ENCODE peak calls at places on chromosomes 1 and 21, in four cellular contexts. One of them, this sample, is unnamed.

GRCh38 chr1:22179197-22179803 is 36.4 kb upstream of the WNT4 start:
- DNase-seq in upper lobe of right lung: no peak
- DNase-seq in cardiac muscle cell: no peak
- DNase-seq in left ventricle myocardium inferior: no peak
- DNase-seq in this sample: no peak

GRCh38 chr21:44991538-44992483 is 52.0 kb downstream of the SLX9 start:
- DNase-seq in upper lobe of right lung: no peak
- DNase-seq in cardiac muscle cell: no peak
- DNase-seq in left ventricle myocardium inferior: no peak
- DNase-seq in this sample: no peak

GRCh38 chr1:3032970-3033794 is 11.9 kb downstream of the ACTRT2 start:
- DNase-seq in upper lobe of right lung: peak; percentile 21
- DNase-seq in cardiac muscle cell: no peak
- DNase-seq in left ventricle myocardium inferior: no peak
- DNase-seq in this sample: no peak

GRCh38 chr1:8880068-8880676 is 1.7 kb upstream of the ENO1 start:
- DNase-seq in upper lobe of right lung: peak; percentile 70
- DNase-seq in cardiac muscle cell: peak; percentile 97
- DNase-seq in left ventricle myocardium inferior: no peak
- DNase-seq in this sample: peak; percentile 95

GRCh38 chr1:164510435-164510834 is 48.5 kb upstream of the PBX1 start:
- DNase-seq in upper lobe of right lung: no peak
- DNase-seq in cardiac muscle cell: peak; percentile 63
- DNase-seq in left ventricle myocardium inferior: no peak
- DNase-seq in this sample: no peak

GRCh38 chr1:178241057-178241456 is 147.2 kb downstream of the RASAL2 start:
- DNase-seq in upper lobe of right lung: no peak
- DNase-seq in cardiac muscle cell: peak; percentile 53
- DNase-seq in left ventricle myocardium inferior: no peak
- DNase-seq in this sample: no peak

GRCh38 chr1:203593723-203594122 is 32.9 kb upstream of the ATP2B4 start:
- DNase-seq in upper lobe of right lung: no peak
- DNase-seq in cardiac muscle cell: no peak
- DNase-seq in left ventricle myocardium inferior: no peak
- DNase-seq in this sample: peak; percentile 33

GRCh38 chr1:60367522-60367921 is 294.0 kb upstream of the C1orf87 start:
- DNase-seq in upper lobe of right lung: no peak
- DNase-seq in cardiac muscle cell: no peak
- DNase-seq in left ventricle myocardium inferior: no peak
- DNase-seq in this sample: no peak

GRCh38 chr1:234111458-234112142 is 207.1 kb downstream of the SLC35F3 start:
- DNase-seq in upper lobe of right lung: peak; percentile 68
- DNase-seq in cardiac muscle cell: peak; percentile 17
- DNase-seq in left ventricle myocardium inferior: peak; percentile 33
- DNase-seq in this sample: peak; percentile 26

GRCh38 chr1:10146391-10146790 is 64.0 kb upstream of the KIF1B start:
- DNase-seq in upper lobe of right lung: no peak
- DNase-seq in cardiac muscle cell: no peak
- DNase-seq in left ventricle myocardium inferior: no peak
- DNase-seq in this sample: no peak

GRCh38 chr1:9452516-9453158 is 86.6 kb upstream of the SLC25A33 start:
- DNase-seq in upper lobe of right lung: no peak
- DNase-seq in cardiac muscle cell: no peak
- DNase-seq in left ventricle myocardium inferior: no peak
- DNase-seq in this sample: no peak

GRCh38 chr1:89723863-89724262 is 90.9 kb downstream of the LRRC8C start:
- DNase-seq in upper lobe of right lung: no peak
- DNase-seq in cardiac muscle cell: peak; percentile 81
- DNase-seq in left ventricle myocardium inferior: peak; percentile 59
- DNase-seq in this sample: no peak

GRCh38 chr1:107220036-107220435 is 79.2 kb downstream of the NTNG1 start:
- DNase-seq in upper lobe of right lung: no peak
- DNase-seq in cardiac muscle cell: no peak
- DNase-seq in left ventricle myocardium inferior: no peak
- DNase-seq in this sample: no peak

GRCh38 chr1:183033205-183033604 is 10.0 kb downstream of the LAMC1 start:
- DNase-seq in upper lobe of right lung: no peak
- DNase-seq in cardiac muscle cell: no peak
- DNase-seq in left ventricle myocardium inferior: no peak
- DNase-seq in this sample: no peak

GRCh38 chr1:10941891-10942541 is 70.4 kb upstream of the TARDBP start:
- DNase-seq in upper lobe of right lung: peak; percentile 80
- DNase-seq in cardiac muscle cell: peak; percentile 43
- DNase-seq in left ventricle myocardium inferior: peak; percentile 35
- DNase-seq in this sample: peak; percentile 87

GRCh38 chr1:61851849-61852692 is 109.8 kb downstream of the PATJ start:
- DNase-seq in upper lobe of right lung: no peak
- DNase-seq in cardiac muscle cell: peak; percentile 89
- DNase-seq in left ventricle myocardium inferior: no peak
- DNase-seq in this sample: peak; percentile 71

GRCh38 chr1:225769687-225770086 is 7.9 kb upstream of the SRP9 start:
- DNase-seq in upper lobe of right lung: no peak
- DNase-seq in cardiac muscle cell: no peak
- DNase-seq in left ventricle myocardium inferior: no peak
- DNase-seq in this sample: peak; percentile 4

GRCh38 chr1:101745549-101745948 is 251.2 kb downstream of the OLFM3 start:
- DNase-seq in upper lobe of right lung: no peak
- DNase-seq in cardiac muscle cell: no peak
- DNase-seq in left ventricle myocardium inferior: no peak
- DNase-seq in this sample: no peak

GRCh38 chr21:45415188-45415942 is 10.4 kb downstream of the COL18A1 start:
- DNase-seq in upper lobe of right lung: no peak
- DNase-seq in cardiac muscle cell: no peak
- DNase-seq in left ventricle myocardium inferior: peak; percentile 13
- DNase-seq in this sample: no peak

GRCh38 chr1:235920596-235921375 is 54.1 kb upstream of the LYST start:
- DNase-seq in upper lobe of right lung: no peak
- DNase-seq in cardiac muscle cell: peak; percentile 39
- DNase-seq in left ventricle myocardium inferior: no peak
- DNase-seq in this sample: no peak

DNA sequence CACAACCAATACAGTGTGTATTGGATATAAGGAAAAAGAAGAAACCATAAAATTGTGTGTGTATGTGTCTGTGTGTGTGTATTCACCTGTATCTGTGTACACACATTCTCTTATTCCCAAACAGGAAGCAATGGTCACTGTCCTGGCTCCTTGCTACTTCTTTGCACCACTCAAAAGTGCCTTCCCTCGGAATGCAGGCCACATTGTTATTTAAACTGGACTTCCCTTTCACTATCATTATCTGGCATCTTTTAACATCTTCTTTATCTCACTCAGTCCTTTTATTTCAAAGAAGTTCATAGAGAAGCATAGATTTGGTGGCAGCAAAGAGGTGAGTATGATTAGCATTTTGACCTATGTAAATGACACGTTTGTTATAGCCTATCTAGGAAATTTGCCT is 803.7 kb downstream of the NCAM2 start:
- DNase-seq in upper lobe of right lung: no peak
- DNase-seq in cardiac muscle cell: no peak
- DNase-seq in left ventricle myocardium inferior: no peak
- DNase-seq in this sample: no peak
- H3K9me3 ChIP-seq in upper lobe of right lung: no peaks in the 10 kb centered on the region
- H3K9me3 ChIP-seq in cardiac muscle cell: no peaks in the 10 kb centered on the region
- H3K9me3 ChIP-seq in left ventricle myocardium inferior: peaks cover 11% of the 10 kb centered on the region
- H3K9me3 ChIP-seq in this sample: no peaks in the 10 kb centered on the region

GRCh38 chr1:212791676-212792395 is at the start of the genes NSL1 and TATDN3:
- DNase-seq in upper lobe of right lung: peak; percentile 94
- DNase-seq in cardiac muscle cell: peak; percentile 95
- DNase-seq in left ventricle myocardium inferior: peak; percentile 88
- DNase-seq in this sample: peak; percentile 70
- H3K4me3 ChIP-seq in upper lobe of right lung: peak within 1 kb of the TSS; percentile 99
- H3K4me3 ChIP-seq in cardiac muscle cell: peak within 1 kb of the TSS; percentile 79
- H3K4me3 ChIP-seq in left ventricle myocardium inferior: peak within 1 kb of the TSS; percentile 86
- H3K4me3 ChIP-seq in this sample: peak within 1 kb of the TSS; percentile 94

DNA sequence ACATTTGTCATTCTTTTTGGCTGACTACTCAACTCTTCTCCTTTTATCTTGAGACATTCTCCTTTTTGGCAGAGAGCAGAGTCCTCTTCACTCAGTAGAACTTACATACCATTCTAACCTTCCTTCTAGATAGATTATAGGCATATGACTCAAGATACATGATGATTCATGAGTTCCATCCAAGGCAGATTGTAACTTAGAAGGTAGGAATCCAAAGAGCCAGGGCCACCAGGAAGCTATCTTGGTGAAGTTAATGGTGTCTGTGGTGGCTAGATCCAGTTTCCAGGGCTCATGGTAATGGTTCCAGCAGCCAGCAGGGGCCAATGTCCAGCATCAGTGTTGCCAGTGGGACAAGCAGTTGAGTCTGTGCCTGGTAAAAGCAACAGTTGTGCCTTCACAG is 76.1 kb upstream of the KIAA0040 start:
- DNase-seq in upper lobe of right lung: no peak
- DNase-seq in cardiac muscle cell: peak; percentile 27
- DNase-seq in left ventricle myocardium inferior: no peak
- DNase-seq in this sample: no peak
- H3K9me3 ChIP-seq in upper lobe of right lung: no peaks in the 10 kb centered on the region
- H3K9me3 ChIP-seq in cardiac muscle cell: no peaks in the 10 kb centered on the region
- H3K9me3 ChIP-seq in left ventricle myocardium inferior: peaks cover 10% of the 10 kb centered on the region
- H3K9me3 ChIP-seq in this sample: no peaks in the 10 kb centered on the region

GRCh38 chr1:115840615-115841460 is at the start of gene NHLH2:
- DNase-seq in upper lobe of right lung: no peak
- DNase-seq in cardiac muscle cell: no peak
- DNase-seq in left ventricle myocardium inferior: no peak
- DNase-seq in this sample: no peak

GRCh38 chr1:115838426-115838804 is 2.5 kb downstream of the NHLH2 start:
- DNase-seq in upper lobe of right lung: no peak
- DNase-seq in cardiac muscle cell: no peak
- DNase-seq in left ventricle myocardium inferior: no peak
- DNase-seq in this sample: no peak

GRCh38 chr1:115838805-115839705 is 1.9 kb downstream of the NHLH2 start:
- DNase-seq in upper lobe of right lung: peak; percentile 75
- DNase-seq in cardiac muscle cell: no peak
- DNase-seq in left ventricle myocardium inferior: no peak
- DNase-seq in this sample: peak; percentile 74

GRCh38 chr1:115837762-115838421 is 3.0 kb downstream of the NHLH2 start:
- DNase-seq in upper lobe of right lung: peak; percentile 66
- DNase-seq in cardiac muscle cell: no peak
- DNase-seq in left ventricle myocardium inferior: no peak
- DNase-seq in this sample: no peak

DNA sequence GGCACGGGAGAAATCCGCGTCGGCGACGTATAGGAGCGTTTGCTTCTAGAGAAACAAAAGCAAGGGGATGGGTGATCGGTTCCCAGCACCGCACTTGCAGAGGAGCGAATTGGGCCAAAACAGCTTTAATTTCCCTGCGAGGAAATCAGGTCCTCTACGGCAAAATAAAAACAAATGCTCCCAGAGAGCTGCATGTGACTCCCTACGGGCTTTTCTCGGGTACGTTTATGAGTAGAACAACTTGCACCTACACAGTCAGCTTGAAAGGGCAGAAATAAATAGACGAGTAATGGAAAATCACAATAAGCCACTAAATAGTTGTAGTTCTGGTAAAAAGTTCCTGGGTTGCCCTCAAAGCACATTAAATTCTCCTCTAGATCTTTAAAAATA is 1.2 kb downstream of the NHLH2 start:
- DNase-seq in upper lobe of right lung: no peak
- DNase-seq in cardiac muscle cell: no peak
- DNase-seq in left ventricle myocardium inferior: no peak
- DNase-seq in this sample: no peak
- H3K4me3 ChIP-seq in upper lobe of right lung: peak overlapping the region; percentile 36
- H3K4me3 ChIP-seq in cardiac muscle cell: peak overlapping the region; percentile 15
- H3K4me3 ChIP-seq in left ventricle myocardium inferior: peak overlapping the region; percentile 59
- H3K4me3 ChIP-seq in this sample: peak overlapping the region; percentile 26

GRCh38 chr21:8994640-8995511 is 1526.5 kb upstream of the TPTE start:
- DNase-seq in upper lobe of right lung: no peak
- DNase-seq in cardiac muscle cell: no peak
- DNase-seq in left ventricle myocardium inferior: no peak
- DNase-seq in this sample: no peak
- H3K9me3 ChIP-seq in upper lobe of right lung: no peaks in the 10 kb centered on the region
- H3K9me3 ChIP-seq in cardiac muscle cell: peaks cover 17% of the 10 kb centered on the region
- H3K9me3 ChIP-seq in left ventricle myocardium inferior: peaks cover 8% of the 10 kb centered on the region
- H3K9me3 ChIP-seq in this sample: peaks cover 26% of the 10 kb centered on the region

GRCh38 chr1:46467183-46467504 is 22.5 kb upstream of the DMBX1 start:
- DNase-seq in upper lobe of right lung: no peak
- DNase-seq in cardiac muscle cell: no peak
- DNase-seq in left ventricle myocardium inferior: no peak
- DNase-seq in this sample: no peak
- H3K4me3 ChIP-seq in upper lobe of right lung: peak overlapping the region; percentile 58
- H3K4me3 ChIP-seq in cardiac muscle cell: peak overlapping the region; percentile 50
- H3K4me3 ChIP-seq in left ventricle myocardium inferior: peak overlapping the region; percentile 73
- H3K4me3 ChIP-seq in this sample: peak overlapping the region; percentile 28

GRCh38 chr1:248696261-248696660 is 6.3 kb downstream of the OR14I1 start:
- DNase-seq in upper lobe of right lung: no peak
- DNase-seq in cardiac muscle cell: no peak
- DNase-seq in left ventricle myocardium inferior: no peak
- DNase-seq in this sample: no peak
- H3K9me3 ChIP-seq in upper lobe of right lung: no peaks in the 10 kb centered on the region
- H3K9me3 ChIP-seq in cardiac muscle cell: no peaks in the 10 kb centered on the region
- H3K9me3 ChIP-seq in left ventricle myocardium inferior: peaks cover 7% of the 10 kb centered on the region
- H3K9me3 ChIP-seq in this sample: no peaks in the 10 kb centered on the region

GRCh38 chr1:117320515-117320914 is 46.7 kb upstream of the MAN1A2 start:
- DNase-seq in upper lobe of right lung: no peak
- DNase-seq in cardiac muscle cell: no peak
- DNase-seq in left ventricle myocardium inferior: no peak
- DNase-seq in this sample: no peak
- H3K4me3 ChIP-seq in upper lobe of right lung: no peak overlapping the region
- H3K4me3 ChIP-seq in cardiac muscle cell: no peak overlapping the region
- H3K4me3 ChIP-seq in left ventricle myocardium inferior: no peak overlapping the region
- H3K4me3 ChIP-seq in this sample: no peak overlapping the region

GRCh38 chr1:80540149-80540548 is 1260.6 kb upstream of the ADGRL2 start:
- DNase-seq in upper lobe of right lung: no peak
- DNase-seq in cardiac muscle cell: peak; percentile 7
- DNase-seq in left ventricle myocardium inferior: no peak
- DNase-seq in this sample: no peak

GRCh38 chr1:80542231-80542630 is 1258.5 kb upstream of the ADGRL2 start:
- DNase-seq in upper lobe of right lung: no peak
- DNase-seq in cardiac muscle cell: peak; percentile 20
- DNase-seq in left ventricle myocardium inferior: no peak
- DNase-seq in this sample: no peak

GRCh38 chr1:80535446-80535845 is 1265.3 kb upstream of the ADGRL2 start:
- DNase-seq in upper lobe of right lung: no peak
- DNase-seq in cardiac muscle cell: no peak
- DNase-seq in left ventricle myocardium inferior: no peak
- DNase-seq in this sample: no peak

GRCh38 chr1:80536464-80536863 is 1264.3 kb upstream of the ADGRL2 start:
- DNase-seq in upper lobe of right lung: no peak
- DNase-seq in cardiac muscle cell: no peak
- DNase-seq in left ventricle myocardium inferior: no peak
- DNase-seq in this sample: no peak

DNA sequence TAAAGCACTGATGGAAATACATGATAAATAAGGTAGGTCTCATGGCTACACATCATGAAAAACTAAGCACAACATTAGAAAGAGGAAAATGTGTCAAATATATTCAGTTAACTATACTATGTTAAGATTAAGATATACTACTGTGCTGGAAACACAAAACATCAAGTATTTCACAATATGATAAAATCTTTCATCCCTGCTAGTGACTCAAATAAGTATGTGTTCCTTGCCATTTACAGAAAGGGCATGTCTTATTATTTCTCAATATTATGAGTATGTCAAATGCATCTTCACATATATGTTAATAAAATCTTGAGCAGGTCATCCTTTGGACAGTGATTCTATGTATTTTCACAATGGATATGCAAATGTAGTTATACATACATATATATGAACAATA is 1260.1 kb upstream of the ADGRL2 start:
- DNase-seq in upper lobe of right lung: no peak
- DNase-seq in cardiac muscle cell: peak; percentile 6
- DNase-seq in left ventricle myocardium inferior: no peak
- DNase-seq in this sample: no peak
- H3K9me3 ChIP-seq in upper lobe of right lung: no peaks in the 10 kb centered on the region
- H3K9me3 ChIP-seq in cardiac muscle cell: no peaks in the 10 kb centered on the region
- H3K9me3 ChIP-seq in left ventricle myocardium inferior: no peaks in the 10 kb centered on the region
- H3K9me3 ChIP-seq in this sample: no peaks in the 10 kb centered on the region